ENCODE peak calls at places on chromosomes 2 and 18, in six cellular contexts. E is DND-41, R is kidney epithelial cell, B is Calu3, V is Peyer's patch, M is omental fat pad. J is an unnamed sample.

GRCh38 chr2:10919776-10920606 is 8.3 kb downstream of the KCNF1 start:
- DNase-seq in E (peak; percentile 18), R (no peak), B (no peak), V (no peak), M (no peak), J (no peak)

GRCh38 chr18:43919565-43919964 is 642.3 kb upstream of the SYT4 start:
- DNase-seq in E (no peak), R (no peak), B (no peak), V (no peak), M (no peak), J (no peak)

GRCh38 chr2:47486858-47487497 is 84.0 kb downstream of the MSH2 start:
- DNase-seq in E (no peak), R (no peak), B (no peak), V (no peak), M (no peak), J (no peak)

GRCh38 chr2:205931388-205931787 is 154.6 kb downstream of the INO80D start:
- DNase-seq in E (no peak), R (no peak), B (no peak), V (no peak), M (no peak), J (no peak)

GRCh38 chr2:215594766-215595165 is 158.9 kb upstream of the FN1 start:
- DNase-seq in E (no peak), R (no peak), B (no peak), V (no peak), M (no peak), J (no peak)

GRCh38 chr2:2222931-2223330 is 108.1 kb downstream of the MYT1L start:
- DNase-seq in E (no peak), R (peak; percentile 56), B (no peak), V (no peak), M (no peak), J (no peak)

GRCh38 chr2:123771928-123772632 is 253.0 kb upstream of the CNTNAP5 start:
- DNase-seq in E (no peak), R (no peak), B (no peak), V (no peak), M (no peak), J (no peak)

GRCh38 chr2:29747786-29748470 is 173.5 kb downstream of the ALK start:
- DNase-seq in E (no peak), R (peak; percentile 99), B (peak; percentile 63), V (no peak), M (no peak), J (peak; percentile 85)

GRCh38 chr18:34115409-34116081 is 109.2 kb downstream of the NOL4 start:
- DNase-seq in E (no peak), R (no peak), B (peak; percentile 27), V (no peak), M (no peak), J (no peak)

GRCh38 chr2:224650815-224651439 is 65.2 kb downstream of the CCDC195 start:
- DNase-seq in E (peak; percentile 5), R (peak; percentile 14), B (peak; percentile 37), V (no peak), M (no peak), J (peak; percentile 10)

GRCh38 chr2:62537814-62538213 is 31.8 kb upstream of the TMEM17 start:
- DNase-seq in E (no peak), R (no peak), B (no peak), V (no peak), M (no peak), J (no peak)

GRCh38 chr2:27194538-27195354 is 17.1 kb upstream of the ATRAID start:
- DNase-seq in E (no peak), R (peak; percentile 41), B (no peak), V (no peak), M (no peak), J (no peak)

GRCh38 chr18:63043516-63043915 is 276.1 kb downstream of the BCL2 start:
- DNase-seq in E (no peak), R (no peak), B (no peak), V (no peak), M (no peak), J (no peak)

GRCh38 chr2:118878531-118879149 is 31.2 kb upstream of the EN1 start:
- DNase-seq in E (no peak), R (no peak), B (peak; percentile 39), V (no peak), M (no peak), J (no peak)

GRCh38 chr18:73752546-73752945 is 395.1 kb downstream of the FBXO15 start:
- DNase-seq in E (no peak), R (peak; percentile 55), B (peak; percentile 7), V (no peak), M (no peak), J (no peak)

GRCh38 chr2:42238644-42239288 is 69.6 kb downstream of the EML4 start:
- DNase-seq in E (peak; percentile 44), R (no peak), B (peak; percentile 63), V (peak; percentile 33), M (no peak), J (no peak)

GRCh38 chr2:238106339-238106697 is 6.2 kb downstream of the ESPNL start:
- DNase-seq in E (no peak), R (no peak), B (no peak), V (no peak), M (no peak), J (no peak)

GRCh38 chr2:14420851-14421250 is 211.7 kb upstream of the LRATD1 start:
- DNase-seq in E (no peak), R (no peak), B (no peak), V (no peak), M (no peak), J (no peak)

GRCh38 chr18:26227051-26227672 is 917 bp downstream of the TAF4B start:
- DNase-seq in E (peak; percentile 27), R (no peak), B (no peak), V (peak; percentile 25), M (no peak), J (no peak)

GRCh38 chr2:105751272-105751671 is 6.6 kb downstream of the NCK2 start:
- DNase-seq in E (no peak), R (no peak), B (no peak), V (no peak), M (no peak), J (no peak)

GRCh38 chr2:207269021-207269420 is 103.3 kb upstream of the KLF7 start:
- DNase-seq in E (no peak), R (no peak), B (no peak), V (no peak), M (no peak), J (no peak)

GRCh38 chr2:189013677-189014380 is 39.7 kb downstream of the COL3A1 start:
- DNase-seq in E (no peak), R (no peak), B (no peak), V (no peak), M (no peak), J (no peak)

GRCh38 chr2:199207011-199207410 is 250.7 kb downstream of the SATB2 start:
- DNase-seq in E (no peak), R (no peak), B (no peak), V (no peak), M (no peak), J (peak; percentile 28)

GRCh38 chr18:25284861-25285574 is 66.9 kb downstream of the ZNF521 start:
- DNase-seq in E (no peak), R (no peak), B (no peak), V (no peak), M (no peak), J (no peak)

GRCh38 chr2:118987886-118988285 is 45.9 kb downstream of the MARCO start:
- DNase-seq in E (no peak), R (no peak), B (no peak), V (no peak), M (no peak), J (no peak)

GRCh38 chr18:51133580-51134160 is 63.8 kb downstream of the MEX3C start:
- DNase-seq in E (no peak), R (no peak), B (no peak), V (no peak), M (no peak), J (no peak)
- TF ChIP-seq CTCF in E (no peak), R (no peak), B (no peak), V (no peak), M (no peak), J (no peak)

GRCh38 chr2:147451902-147452515 is 392.8 kb upstream of the ACVR2A start:
- DNase-seq in E (no peak), R (no peak), B (no peak), V (no peak), M (no peak), J (no peak)
- TF ChIP-seq CTCF in E (peak; percentile 10), R (no peak), B (no peak), V (no peak), M (no peak), J (no peak)

GRCh38 chr18:56388571-56388970 is 249.8 kb downstream of the TXNL1 start:
- DNase-seq in E (no peak), R (no peak), B (no peak), V (no peak), M (no peak), J (peak; percentile 21)

GRCh38 chr18:56393870-56394269 is 244.5 kb downstream of the TXNL1 start:
- DNase-seq in E (no peak), R (no peak), B (no peak), V (no peak), M (no peak), J (no peak)

GRCh38 chr18:56391933-56392590 is 246.3 kb downstream of the TXNL1 start:
- DNase-seq in E (no peak), R (no peak), B (no peak), V (no peak), M (no peak), J (no peak)

GRCh38 chr18:56386856-56387255 is 251.5 kb downstream of the TXNL1 start:
- DNase-seq in E (no peak), R (no peak), B (no peak), V (no peak), M (no peak), J (no peak)

DNA sequence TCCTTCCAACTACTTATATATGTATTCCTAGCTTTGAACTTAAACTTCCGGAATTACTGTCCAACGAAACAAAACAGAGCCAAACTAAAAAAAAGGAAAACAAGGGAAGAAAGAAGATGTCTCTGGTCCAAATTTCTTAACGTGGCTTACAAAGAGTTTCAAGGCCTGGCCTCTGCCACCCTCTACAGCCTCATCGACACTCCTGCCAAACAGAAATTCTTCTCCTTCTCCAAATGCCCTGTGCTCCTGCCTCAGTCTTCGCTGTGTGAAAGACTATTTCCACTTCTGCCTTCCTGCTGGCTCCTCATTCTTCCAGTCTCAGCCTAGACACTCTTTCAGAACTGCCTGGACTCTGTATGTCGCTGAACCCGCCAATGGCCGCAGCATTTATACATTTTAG is 249.2 kb downstream of the TXNL1 start:
- DNase-seq in E (no peak), R (no peak), B (no peak), V (no peak), M (no peak), J (no peak)
- TF ChIP-seq CTCF in E (no peak), R (no peak), B (no peak), V (no peak), M (no peak), J (no peak)

GRCh38 chr2:84956334-84957297 is 14.3 kb upstream of the KCMF1 start:
- DNase-seq in E (no peak), R (no peak), B (no peak), V (peak; percentile 8), M (no peak), J (no peak)

GRCh38 chr2:84959045-84959493 is 11.9 kb upstream of the KCMF1 start:
- DNase-seq in E (no peak), R (peak; percentile 73), B (no peak), V (no peak), M (no peak), J (no peak)

GRCh38 chr2:84958135-84959044 is 12.6 kb upstream of the KCMF1 start:
- DNase-seq in E (no peak), R (peak; percentile 99), B (peak; percentile 81), V (no peak), M (no peak), J (peak; percentile 81)

GRCh38 chr2:84959494-84960156 is 11.3 kb upstream of the KCMF1 start:
- DNase-seq in E (no peak), R (no peak), B (no peak), V (no peak), M (no peak), J (no peak)

GRCh38 chr2:84957771-84958134 is 13.2 kb upstream of the KCMF1 start:
- DNase-seq in E (no peak), R (no peak), B (no peak), V (no peak), M (no peak), J (no peak)
- TF ChIP-seq CTCF in E (no peak), R (no peak), B (no peak), V (no peak), M (no peak), J (no peak)

J was measured in AG04449.